ENCODE peak calls at places on chromosomes 5 and 9, in five cellular contexts. One of them, this sample, is unnamed. For H3F3A, the result is how much of the 10 kb centered on the place peaks cover.

GRCh38 chr5:74638776-74639537 is 1.6 kb downstream of the ENC1 start:
- DNase-seq in GM23248: peak
- DNase-seq in SK-N-SH: peak
- DNase-seq in MM.1S: peak
- DNase-seq in PC-3: peak
- DNase-seq in this sample: no peak

GRCh38 chr9:127872492-127873222 is 4.8 kb downstream of the AK1 start:
- DNase-seq in GM23248: no peak
- DNase-seq in SK-N-SH: no peak
- DNase-seq in MM.1S: no peak
- DNase-seq in PC-3: no peak
- DNase-seq in this sample: no peak

GRCh38 chr9:113587471-113588031 is 124.0 kb downstream of the RGS3 start:
- DNase-seq in GM23248: no peak
- DNase-seq in SK-N-SH: peak
- DNase-seq in MM.1S: no peak
- DNase-seq in PC-3: no peak
- DNase-seq in this sample: peak

GRCh38 chr5:75337366-75338021 is 474 bp downstream of the HMGCR start:
- DNase-seq in GM23248: peak
- DNase-seq in SK-N-SH: no peak
- DNase-seq in MM.1S: no peak
- DNase-seq in PC-3: no peak
- DNase-seq in this sample: no peak

GRCh38 chr5:82365744-82366228 is 87.6 kb upstream of the RPS23 start:
- DNase-seq in GM23248: peak
- DNase-seq in SK-N-SH: no peak
- DNase-seq in MM.1S: no peak
- DNase-seq in PC-3: peak
- DNase-seq in this sample: no peak

GRCh38 chr5:27592231-27592630 is 553.8 kb upstream of the CDH9 start:
- DNase-seq in GM23248: no peak
- DNase-seq in SK-N-SH: no peak
- DNase-seq in MM.1S: no peak
- DNase-seq in PC-3: peak
- DNase-seq in this sample: no peak

GRCh38 chr9:86135374-86135773 is 36.0 kb upstream of the GOLM1 start:
- DNase-seq in GM23248: no peak
- DNase-seq in SK-N-SH: no peak
- DNase-seq in MM.1S: no peak
- DNase-seq in PC-3: no peak
- DNase-seq in this sample: no peak

GRCh38 chr5:114360816-114361723 is 800 bp upstream of the KCNN2 start:
- DNase-seq in GM23248: no peak
- DNase-seq in SK-N-SH: peak
- DNase-seq in MM.1S: peak
- DNase-seq in PC-3: no peak
- DNase-seq in this sample: peak

GRCh38 chr5:78648359-78649219 is at the start of gene LHFPL2:
- DNase-seq in GM23248: peak
- DNase-seq in SK-N-SH: peak
- DNase-seq in MM.1S: peak
- DNase-seq in PC-3: peak
- DNase-seq in this sample: peak

GRCh38 chr9:125538092-125538473 is 168.9 kb downstream of the MAPKAP1 start:
- DNase-seq in GM23248: peak
- DNase-seq in SK-N-SH: no peak
- DNase-seq in MM.1S: no peak
- DNase-seq in PC-3: peak
- DNase-seq in this sample: no peak

GRCh38 chr5:905139-905642 is 12.5 kb downstream of the TRIP13 start:
- DNase-seq in GM23248: no peak
- DNase-seq in SK-N-SH: no peak
- DNase-seq in MM.1S: no peak
- DNase-seq in PC-3: no peak
- DNase-seq in this sample: no peak

GRCh38 chr9:116566677-116567488 is 120.2 kb upstream of the TRIM32 start:
- DNase-seq in GM23248: peak
- DNase-seq in SK-N-SH: no peak
- DNase-seq in MM.1S: no peak
- DNase-seq in PC-3: peak
- DNase-seq in this sample: no peak

GRCh38 chr9:72997387-72997995 is 44.6 kb upstream of the ALDH1A1 start:
- DNase-seq in GM23248: no peak
- DNase-seq in SK-N-SH: no peak
- DNase-seq in MM.1S: no peak
- DNase-seq in PC-3: no peak
- DNase-seq in this sample: no peak

GRCh38 chr5:87327998-87328397 is 60.3 kb downstream of the RASA1 start:
- DNase-seq in GM23248: peak
- DNase-seq in SK-N-SH: no peak
- DNase-seq in MM.1S: no peak
- DNase-seq in PC-3: peak
- DNase-seq in this sample: no peak

GRCh38 chr5:73412597-73412988 is 36.0 kb downstream of the FOXD1 start:
- DNase-seq in GM23248: peak
- DNase-seq in SK-N-SH: no peak
- DNase-seq in MM.1S: no peak
- DNase-seq in PC-3: peak
- DNase-seq in this sample: no peak

GRCh38 chr9:38039090-38039906 is 29.7 kb downstream of the SHB start:
- DNase-seq in GM23248: peak
- DNase-seq in SK-N-SH: peak
- DNase-seq in MM.1S: no peak
- DNase-seq in PC-3: peak
- DNase-seq in this sample: no peak

GRCh38 chr5:174195517-174195916 is 150.0 kb downstream of the NSG2 start:
- DNase-seq in GM23248: no peak
- DNase-seq in SK-N-SH: peak
- DNase-seq in MM.1S: no peak
- DNase-seq in PC-3: no peak
- DNase-seq in this sample: peak

GRCh38 chr5:65482280-65482726 is 583 bp upstream of the ADAMTS6 start:
- DNase-seq in GM23248: peak
- DNase-seq in SK-N-SH: peak
- DNase-seq in MM.1S: peak
- DNase-seq in PC-3: no peak
- DNase-seq in this sample: peak
- TF ChIP-seq EZH2phosphoT487 in GM23248: no peak
- TF ChIP-seq EZH2phosphoT487 in SK-N-SH: no peak
- TF ChIP-seq EZH2phosphoT487 in MM.1S: no peak
- TF ChIP-seq EZH2phosphoT487 in PC-3: no peak
- TF ChIP-seq EZH2phosphoT487 in this sample: no peak

GRCh38 chr5:14153932-14154646 is 10.9 kb downstream of the TRIO start:
- DNase-seq in GM23248: peak
- DNase-seq in SK-N-SH: no peak
- DNase-seq in MM.1S: no peak
- DNase-seq in PC-3: peak
- DNase-seq in this sample: peak

GRCh38 chr5:14153071-14153864 is 10.1 kb downstream of the TRIO start:
- DNase-seq in GM23248: no peak
- DNase-seq in SK-N-SH: no peak
- DNase-seq in MM.1S: no peak
- DNase-seq in PC-3: no peak
- DNase-seq in this sample: no peak

GRCh38 chr5:14156611-14157493 is 13.7 kb downstream of the TRIO start:
- DNase-seq in GM23248: peak
- DNase-seq in SK-N-SH: peak
- DNase-seq in MM.1S: no peak
- DNase-seq in PC-3: peak
- DNase-seq in this sample: no peak

GRCh38 chr5:14155730-14156129 is 12.6 kb downstream of the TRIO start:
- DNase-seq in GM23248: no peak
- DNase-seq in SK-N-SH: no peak
- DNase-seq in MM.1S: no peak
- DNase-seq in PC-3: no peak
- DNase-seq in this sample: no peak

GRCh38 chr5:14155075-14155474 is 11.9 kb downstream of the TRIO start:
- DNase-seq in GM23248: no peak
- DNase-seq in SK-N-SH: no peak
- DNase-seq in MM.1S: no peak
- DNase-seq in PC-3: no peak
- DNase-seq in this sample: no peak
- H3F3A ChIP-seq in GM23248: half or more
- H3F3A ChIP-seq in SK-N-SH: under half
- H3F3A ChIP-seq in MM.1S: under half
- H3F3A ChIP-seq in PC-3: under half
- H3F3A ChIP-seq in this sample: under half

GRCh38 chr5:123670981-123671557 is 159.1 kb downstream of the CSNK1G3 start:
- DNase-seq in GM23248: peak
- DNase-seq in SK-N-SH: peak
- DNase-seq in MM.1S: peak
- DNase-seq in PC-3: peak
- DNase-seq in this sample: peak

GRCh38 chr5:123672067-123672466 is 160.1 kb downstream of the CSNK1G3 start:
- DNase-seq in GM23248: no peak
- DNase-seq in SK-N-SH: no peak
- DNase-seq in MM.1S: no peak
- DNase-seq in PC-3: no peak
- DNase-seq in this sample: no peak

GRCh38 chr5:123673107-123673506 is 161.1 kb downstream of the CSNK1G3 start:
- DNase-seq in GM23248: peak
- DNase-seq in SK-N-SH: no peak
- DNase-seq in MM.1S: no peak
- DNase-seq in PC-3: no peak
- DNase-seq in this sample: peak
- H3K9ac ChIP-seq in GM23248: no peak
- H3K9ac ChIP-seq in SK-N-SH: no peak
- H3K9ac ChIP-seq in MM.1S: no peak
- H3K9ac ChIP-seq in PC-3: no peak
- H3K9ac ChIP-seq in this sample: no peak

DNA sequence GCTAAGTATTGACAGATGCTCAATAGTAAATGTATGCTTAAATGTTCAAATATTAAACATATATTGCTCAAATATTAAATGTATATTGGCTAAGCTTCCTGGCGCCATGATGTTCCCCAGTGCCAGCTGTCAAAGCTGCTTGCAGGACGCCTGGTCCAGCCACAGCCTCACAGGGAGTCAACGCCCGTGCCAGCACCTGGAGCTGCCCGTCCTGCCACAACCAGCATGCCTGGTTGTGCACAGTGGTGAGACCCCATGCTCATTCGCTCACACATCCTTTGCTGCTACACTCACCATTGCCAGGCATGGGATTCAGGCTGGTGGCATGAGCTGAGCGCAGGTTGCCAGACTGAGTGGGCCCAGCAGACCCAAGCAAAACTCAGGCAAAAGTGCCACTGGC is 926.9 kb upstream of the EDIL3 start:
- DNase-seq in GM23248: no peak
- DNase-seq in SK-N-SH: no peak
- DNase-seq in MM.1S: no peak
- DNase-seq in PC-3: no peak
- DNase-seq in this sample: no peak
- TF ChIP-seq EZH2phosphoT487 in GM23248: no peak
- TF ChIP-seq EZH2phosphoT487 in SK-N-SH: no peak
- TF ChIP-seq EZH2phosphoT487 in MM.1S: no peak
- TF ChIP-seq EZH2phosphoT487 in PC-3: no peak
- TF ChIP-seq EZH2phosphoT487 in this sample: no peak